ENCODE peak calls at places on chromosomes 3 and 15, in six cellular contexts. One of them, this sample, is unnamed.

GRCh38 chr3:181722156-181722555 is 10.4 kb downstream of the SOX2 start:
- DNase-seq in fibroblast of the conjunctiva: no peak
- DNase-seq in Daoy: no peak
- DNase-seq in EH: no peak
- DNase-seq in occipital lobe: no peak
- DNase-seq in RWPE1: no peak
- DNase-seq in this sample: no peak

GRCh38 chr3:56917740-56918568 is 116.2 kb upstream of the ARHGEF3 start:
- DNase-seq in fibroblast of the conjunctiva: no peak
- DNase-seq in Daoy: peak; percentile 8
- DNase-seq in EH: no peak
- DNase-seq in occipital lobe: no peak
- DNase-seq in RWPE1: no peak
- DNase-seq in this sample: no peak

GRCh38 chr3:16511561-16512434 is 1.7 kb downstream of the RFTN1 start:
- DNase-seq in fibroblast of the conjunctiva: peak; percentile 23
- DNase-seq in Daoy: peak; percentile 81
- DNase-seq in EH: peak; percentile 89
- DNase-seq in occipital lobe: no peak
- DNase-seq in RWPE1: no peak
- DNase-seq in this sample: peak; percentile 78

GRCh38 chr15:100715571-100716455 is 113.4 kb downstream of the ASB7 start:
- DNase-seq in fibroblast of the conjunctiva: no peak
- DNase-seq in Daoy: no peak
- DNase-seq in EH: no peak
- DNase-seq in occipital lobe: no peak
- DNase-seq in RWPE1: no peak
- DNase-seq in this sample: no peak

GRCh38 chr3:117355566-117355965 is 646.0 kb downstream of the TUSC7 start:
- DNase-seq in fibroblast of the conjunctiva: peak; percentile 12
- DNase-seq in Daoy: peak; percentile 46
- DNase-seq in EH: peak; percentile 42
- DNase-seq in occipital lobe: no peak
- DNase-seq in RWPE1: no peak
- DNase-seq in this sample: peak; percentile 29

GRCh38 chr3:22491326-22491725 is 711.8 kb upstream of the UBE2E2 start:
- DNase-seq in fibroblast of the conjunctiva: no peak
- DNase-seq in Daoy: no peak
- DNase-seq in EH: no peak
- DNase-seq in occipital lobe: no peak
- DNase-seq in RWPE1: no peak
- DNase-seq in this sample: no peak

GRCh38 chr15:70324001-70324974 is 226.6 kb upstream of the TLE3 start:
- DNase-seq in fibroblast of the conjunctiva: peak; percentile 90
- DNase-seq in Daoy: peak; percentile 17
- DNase-seq in EH: peak; percentile 90
- DNase-seq in occipital lobe: no peak
- DNase-seq in RWPE1: peak; percentile 86
- DNase-seq in this sample: peak; percentile 83

GRCh38 chr3:187773233-187773962 is 28.1 kb upstream of the BCL6 start:
- DNase-seq in fibroblast of the conjunctiva: no peak
- DNase-seq in Daoy: no peak
- DNase-seq in EH: no peak
- DNase-seq in occipital lobe: no peak
- DNase-seq in RWPE1: no peak
- DNase-seq in this sample: no peak

GRCh38 chr15:79973445-79974180 is 2.6 kb upstream of the BCL2A1 start:
- DNase-seq in fibroblast of the conjunctiva: no peak
- DNase-seq in Daoy: no peak
- DNase-seq in EH: no peak
- DNase-seq in occipital lobe: no peak
- DNase-seq in RWPE1: no peak
- DNase-seq in this sample: no peak

GRCh38 chr3:51874411-51874810 is 990 bp downstream of the IQCF5 start:
- DNase-seq in fibroblast of the conjunctiva: no peak
- DNase-seq in Daoy: no peak
- DNase-seq in EH: no peak
- DNase-seq in occipital lobe: no peak
- DNase-seq in RWPE1: no peak
- DNase-seq in this sample: no peak

GRCh38 chr3:190825389-190826016 is 37.0 kb downstream of the GMNC start:
- DNase-seq in fibroblast of the conjunctiva: no peak
- DNase-seq in Daoy: no peak
- DNase-seq in EH: peak; percentile 14
- DNase-seq in occipital lobe: no peak
- DNase-seq in RWPE1: no peak
- DNase-seq in this sample: peak; percentile 85

GRCh38 chr3:177679568-177680441 is 482.5 kb upstream of the TBL1XR1 start:
- DNase-seq in fibroblast of the conjunctiva: peak; percentile 16
- DNase-seq in Daoy: peak; percentile 85
- DNase-seq in EH: peak; percentile 68
- DNase-seq in occipital lobe: no peak
- DNase-seq in RWPE1: no peak
- DNase-seq in this sample: peak; percentile 67

GRCh38 chr3:44427683-44428082 is 49.8 kb downstream of the ZNF445 start:
- DNase-seq in fibroblast of the conjunctiva: no peak
- DNase-seq in Daoy: no peak
- DNase-seq in EH: no peak
- DNase-seq in occipital lobe: no peak
- DNase-seq in RWPE1: no peak
- DNase-seq in this sample: no peak

GRCh38 chr15:52737720-52738119 is 52.4 kb downstream of the ONECUT1 start:
- DNase-seq in fibroblast of the conjunctiva: no peak
- DNase-seq in Daoy: peak; percentile 67
- DNase-seq in EH: peak; percentile 37
- DNase-seq in occipital lobe: no peak
- DNase-seq in RWPE1: no peak
- DNase-seq in this sample: peak; percentile 52

GRCh38 chr3:133953297-133953696 is 57.6 kb upstream of the RAB6B start:
- DNase-seq in fibroblast of the conjunctiva: no peak
- DNase-seq in Daoy: no peak
- DNase-seq in EH: no peak
- DNase-seq in occipital lobe: no peak
- DNase-seq in RWPE1: no peak
- DNase-seq in this sample: no peak

GRCh38 chr3:12782172-12782815 is 14.2 kb upstream of the CAND2 start:
- DNase-seq in fibroblast of the conjunctiva: no peak
- DNase-seq in Daoy: peak; percentile 19
- DNase-seq in EH: no peak
- DNase-seq in occipital lobe: no peak
- DNase-seq in RWPE1: no peak
- DNase-seq in this sample: peak; percentile 5

GRCh38 chr15:91627473-91628309 is 225.8 kb upstream of the SLCO3A1 start:
- DNase-seq in fibroblast of the conjunctiva: no peak
- DNase-seq in Daoy: peak; percentile 44
- DNase-seq in EH: no peak
- DNase-seq in occipital lobe: no peak
- DNase-seq in RWPE1: no peak
- DNase-seq in this sample: peak; percentile 14

GRCh38 chr3:47162695-47163022 is 1.3 kb downstream of the SETD2 start:
- DNase-seq in fibroblast of the conjunctiva: no peak
- DNase-seq in Daoy: peak; percentile 1
- DNase-seq in EH: peak; percentile 18
- DNase-seq in occipital lobe: no peak
- DNase-seq in RWPE1: no peak
- DNase-seq in this sample: peak; percentile 18

GRCh38 chr15:39746714-39747276 is 35.8 kb downstream of the FSIP1 start:
- DNase-seq in fibroblast of the conjunctiva: no peak
- DNase-seq in Daoy: no peak
- DNase-seq in EH: no peak
- DNase-seq in occipital lobe: no peak
- DNase-seq in RWPE1: no peak
- DNase-seq in this sample: no peak

GRCh38 chr3:56282341-56282740 is 185.9 kb downstream of the ERC2 start:
- DNase-seq in fibroblast of the conjunctiva: no peak
- DNase-seq in Daoy: no peak
- DNase-seq in EH: no peak
- DNase-seq in occipital lobe: no peak
- DNase-seq in RWPE1: no peak
- DNase-seq in this sample: no peak

GRCh38 chr15:22916606-22917350 is 63.4 kb downstream of the CYFIP1 start:
- DNase-seq in fibroblast of the conjunctiva: no peak
- DNase-seq in Daoy: no peak
- DNase-seq in EH: no peak
- DNase-seq in occipital lobe: no peak
- DNase-seq in RWPE1: no peak
- DNase-seq in this sample: no peak

GRCh38 chr3:188507244-188507720 is 353.3 kb downstream of the LPP start:
- DNase-seq in fibroblast of the conjunctiva: peak; percentile 53
- DNase-seq in Daoy: peak; percentile 77
- DNase-seq in EH: peak; percentile 96
- DNase-seq in occipital lobe: peak; percentile 4
- DNase-seq in RWPE1: no peak
- DNase-seq in this sample: peak; percentile 91

GRCh38 chr3:60086811-60087210 is 1037.0 kb upstream of the CFAP20DC start:
- DNase-seq in fibroblast of the conjunctiva: no peak
- DNase-seq in Daoy: no peak
- DNase-seq in EH: peak; percentile 40
- DNase-seq in occipital lobe: no peak
- DNase-seq in RWPE1: peak; percentile 0
- DNase-seq in this sample: peak; percentile 46

GRCh38 chr15:70182858-70183695 is 85.4 kb upstream of the TLE3 start:
- DNase-seq in fibroblast of the conjunctiva: no peak
- DNase-seq in Daoy: no peak
- DNase-seq in EH: no peak
- DNase-seq in occipital lobe: no peak
- DNase-seq in RWPE1: no peak
- DNase-seq in this sample: no peak

GRCh38 chr15:50828610-50829206 is 63.2 kb upstream of the SPPL2A start:
- DNase-seq in fibroblast of the conjunctiva: peak; percentile 51
- DNase-seq in Daoy: peak; percentile 95
- DNase-seq in EH: peak; percentile 92
- DNase-seq in occipital lobe: peak; percentile 3
- DNase-seq in RWPE1: peak; percentile 66
- DNase-seq in this sample: peak; percentile 91

GRCh38 chr3:115040673-115041286 is 106.3 kb downstream of the ZBTB20 start:
- DNase-seq in fibroblast of the conjunctiva: peak; percentile 38
- DNase-seq in Daoy: peak; percentile 23
- DNase-seq in EH: peak; percentile 61
- DNase-seq in occipital lobe: no peak
- DNase-seq in RWPE1: peak; percentile 31
- DNase-seq in this sample: peak; percentile 60

GRCh38 chr15:40445411-40446055 is 4.8 kb downstream of the BAHD1 start:
- DNase-seq in fibroblast of the conjunctiva: peak; percentile 12
- DNase-seq in Daoy: peak; percentile 37
- DNase-seq in EH: peak; percentile 81
- DNase-seq in occipital lobe: no peak
- DNase-seq in RWPE1: no peak
- DNase-seq in this sample: peak; percentile 67

GRCh38 chr15:86483936-86484335 is 404.3 kb downstream of the AGBL1 start:
- DNase-seq in fibroblast of the conjunctiva: no peak
- DNase-seq in Daoy: no peak
- DNase-seq in EH: no peak
- DNase-seq in occipital lobe: no peak
- DNase-seq in RWPE1: no peak
- DNase-seq in this sample: no peak

GRCh38 chr3:119324899-119325298 is 30.7 kb downstream of the ARHGAP31 start:
- DNase-seq in fibroblast of the conjunctiva: no peak
- DNase-seq in Daoy: no peak
- DNase-seq in EH: no peak
- DNase-seq in occipital lobe: no peak
- DNase-seq in RWPE1: no peak
- DNase-seq in this sample: no peak

GRCh38 chr3:171306631-171307030 is 153.6 kb downstream of the TNIK start:
- DNase-seq in fibroblast of the conjunctiva: peak; percentile 71
- DNase-seq in Daoy: peak; percentile 97
- DNase-seq in EH: peak; percentile 99
- DNase-seq in occipital lobe: peak; percentile 63
- DNase-seq in RWPE1: no peak
- DNase-seq in this sample: peak; percentile 98

GRCh38 chr15:62569460-62570404 is 404.6 kb upstream of the C2CD4B start:
- DNase-seq in fibroblast of the conjunctiva: peak; percentile 31
- DNase-seq in Daoy: peak; percentile 56
- DNase-seq in EH: peak; percentile 95
- DNase-seq in occipital lobe: no peak
- DNase-seq in RWPE1: peak; percentile 36
- DNase-seq in this sample: peak; percentile 56